ENCODE peak calls at places on chromosomes 5 and 9, in four cellular contexts. W is putamen, N is mucosa of gallbladder, S is esophagus squamous epithelium. I is an unnamed sample.

GRCh38 chr5:86749841-86750240 is 132.1 kb downstream of the COX7C start:
- DNase-seq in S (no peak), N (no peak), W (no peak), I (no peak)

GRCh38 chr5:179484761-179485160 is 65.6 kb upstream of the RUFY1 start:
- DNase-seq in S (no peak), N (no peak), W (no peak), I (no peak)

GRCh38 chr5:169139381-169140125 is 161.4 kb downstream of the SLIT3 start:
- DNase-seq in W (no peak), S (no peak), N (peak), I (no peak)

GRCh38 chr9:71001780-71002386 is 119.5 kb downstream of the TRPM3 start:
- DNase-seq in N (peak), W (peak), S (no peak), I (no peak)

GRCh38 chr5:154461531-154461930 is 15.7 kb downstream of the SAP30L start:
- DNase-seq in S (no peak), W (no peak), N (no peak), I (no peak)

GRCh38 chr9:92717201-92718085 is 47.2 kb downstream of the BICD2 start:
- DNase-seq in W (no peak), N (no peak), S (no peak), I (no peak)

GRCh38 chr5:3320317-3320865 is 275.2 kb upstream of the IRX1 start:
- DNase-seq in N (no peak), S (no peak), W (no peak), I (no peak)

GRCh38 chr5:54460181-54460919 is 4.9 kb downstream of the HSPB3 start:
- DNase-seq in N (no peak), W (no peak), S (no peak), I (no peak)

GRCh38 chr5:67960939-67961338 is 254.6 kb upstream of the PIK3R1 start:
- DNase-seq in S (no peak), W (no peak), N (no peak), I (no peak)

GRCh38 chr5:120538644-120539043 is 74.5 kb downstream of the PRR16 start:
- DNase-seq in S (no peak), N (no peak), W (no peak), I (no peak)

GRCh38 chr9:131631254-131631653 is 85.9 kb downstream of the PRRT1B start:
- DNase-seq in S (no peak), W (no peak), N (no peak), I (no peak)

GRCh38 chr5:38845555-38846378 is at the start of gene OSMR:
- DNase-seq in S (peak), N (peak), W (peak), I (no peak)

GRCh38 chr9:137138058-137138697 is 776 bp upstream of the GRIN1 start:
- DNase-seq in N (no peak), S (no peak), W (peak), I (no peak)

GRCh38 chr5:54580997-54581741 is 63.6 kb downstream of the SNX18 start:
- DNase-seq in N (no peak), W (no peak), S (no peak), I (no peak)

GRCh38 chr5:145987871-145988270 is 51.5 kb downstream of the SH3RF2 start:
- DNase-seq in W (no peak), N (no peak), S (no peak), I (no peak)

GRCh38 chr9:120583958-120584369 is 4.0 kb upstream of the CDK5RAP2 start:
- DNase-seq in W (peak), N (peak), S (no peak), I (no peak)

GRCh38 chr9:2321523-2322148 is 300.0 kb upstream of the VLDLR start:
- DNase-seq in S (no peak), N (no peak), W (no peak), I (no peak)

GRCh38 chr5:669111-669841 is 23.9 kb downstream of the TPPP start:
- DNase-seq in N (peak), S (no peak), W (peak), I (no peak)

GRCh38 chr5:66652818-66653217 is 56.6 kb downstream of the MAST4 start:
- DNase-seq in S (no peak), N (no peak), W (no peak), I (no peak)

I was measured in activated effector memory CD4-positive, alpha-beta T cell treated with Interleukin-2 at 50 U/mL for 16 hours.